ENCODE peak calls at places on chromosomes 5 and 9, in five cellular contexts. U is psoas muscle, N is gastrocnemius medialis, S is stomach, K is transverse colon. R is an unnamed sample. For H3K9me3 and H3K4me1, the result is how much of the 10 kb centered on the place peaks cover.

GRCh38 chr5:92775711-92776615 is 805.1 kb downstream of the NR2F1-AS1 start:
- DNase-seq in K (no peak), S (no peak), U (no peak), N (no peak), R (no peak)

GRCh38 chr5:75734913-75735789 is 17.9 kb upstream of the POC5 start:
- DNase-seq in S (peak), N (no peak), K (peak), U (no peak), R (peak)

GRCh38 chr9:136438548-136438908 is 1.1 kb downstream of the INPP5E start:
- DNase-seq in N (no peak), S (no peak), K (no peak), U (no peak), R (no peak)

GRCh38 chr5:32777733-32778132 is 66.6 kb downstream of the NPR3 start:
- DNase-seq in S (no peak), N (no peak), U (no peak), K (no peak), R (no peak)

GRCh38 chr5:177364159-177364962 is 6.6 kb downstream of the RGS14 start:
- DNase-seq in S (no peak), N (no peak), K (no peak), U (peak), R (no peak)

GRCh38 chr9:126647585-126648110 is 33.9 kb downstream of the LMX1B start:
- DNase-seq in S (no peak), U (no peak), K (no peak), N (no peak), R (no peak)

GRCh38 chr5:135452366-135453030 is 347 bp upstream of the TIFAB start:
- DNase-seq in K (no peak), S (no peak), U (no peak), N (no peak), R (no peak)

GRCh38 chr5:59390074-59390659 is 503.4 kb downstream of the PDE4D start:
- DNase-seq in K (no peak), S (no peak), U (no peak), N (no peak), R (no peak)

GRCh38 chr5:126192226-126192625 is 231.0 kb upstream of the GRAMD2B start:
- DNase-seq in S (no peak), K (no peak), N (no peak), U (no peak), R (no peak)

GRCh38 chr5:115375922-115376321 is 79.5 kb upstream of the CCDC112 start:
- DNase-seq in N (peak), S (no peak), K (peak), U (peak), R (no peak)

DNA sequence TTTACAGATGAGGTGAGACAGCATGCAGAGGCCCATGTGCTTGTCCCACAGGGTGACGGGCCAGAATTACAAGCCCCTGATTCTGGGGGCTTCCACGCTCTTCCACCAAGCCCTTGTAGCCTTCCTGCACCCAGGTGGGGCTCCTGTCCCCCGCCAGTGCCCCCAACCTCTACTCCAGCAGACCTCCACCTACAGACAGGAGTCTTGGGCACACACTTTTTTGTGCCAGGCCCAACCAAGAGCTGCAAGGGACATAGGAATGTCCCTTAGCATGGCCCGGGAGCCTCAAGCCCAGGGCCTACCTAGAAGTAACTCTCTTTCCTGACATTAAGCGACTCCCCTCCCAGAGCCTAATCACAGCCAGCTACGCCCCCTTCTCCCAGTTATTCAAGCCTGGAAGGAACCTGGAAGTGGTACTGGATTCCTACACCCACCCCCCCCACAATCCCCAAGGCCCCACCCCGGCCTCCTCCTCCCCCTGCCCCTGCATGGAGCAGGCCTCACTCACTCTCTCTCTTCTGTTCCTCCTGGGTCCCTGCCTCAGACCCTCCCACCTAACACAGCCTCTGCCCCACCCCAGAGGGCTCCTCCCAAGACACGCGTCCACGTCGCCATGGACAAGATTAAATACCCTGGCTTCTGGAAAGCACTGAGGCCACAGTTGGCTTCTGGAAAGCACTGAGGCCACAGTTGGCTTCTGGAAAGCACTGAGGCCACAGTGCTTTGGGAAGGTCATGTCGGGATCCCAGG is 30.5 kb downstream of the ADAMTS2 start:
- DNase-seq in N (no peak), U (peak), S (no peak), K (no peak), R (no peak)
- H3K9me3 ChIP-seq in N (under half), U (under half), S (under half), K (under half), R (under half)

GRCh38 chr5:72374844-72375243 is 54.7 kb downstream of the PTCD2 start:
- DNase-seq in K (no peak), N (no peak), U (no peak), S (no peak), R (no peak)
- H3K4me1 ChIP-seq in K (under half), N (under half), U (under half), S (under half), R (under half)

DNA sequence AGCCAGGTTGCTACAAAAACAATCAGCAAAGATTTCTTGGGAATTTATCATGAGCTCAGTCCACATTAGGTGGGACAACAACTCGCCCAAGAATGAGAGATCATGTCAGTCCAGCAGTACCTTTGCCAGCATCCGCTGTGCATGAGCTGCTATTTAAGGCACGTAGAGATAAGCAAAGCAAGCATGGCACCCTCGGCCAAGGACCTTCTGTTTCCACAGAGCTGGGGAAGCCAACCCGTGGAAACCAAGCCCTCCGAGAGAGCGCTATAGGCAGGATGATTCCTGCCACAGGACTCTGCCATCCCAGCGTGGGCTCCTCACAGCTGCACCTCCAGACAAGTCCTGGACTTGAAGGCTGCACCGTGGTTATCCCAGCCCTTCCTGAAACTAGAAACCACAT is 189.5 kb upstream of the PPP1R26 start:
- DNase-seq in S (peak), K (no peak), U (peak), N (no peak), R (no peak)
- H3K9me3 ChIP-seq in S (under half), K (under half), U (under half), N (under half), R (under half)

GRCh38 chr9:131696163-131696439 is 43.8 kb downstream of the RAPGEF1 start:
- DNase-seq in N (no peak), U (no peak), K (no peak), S (no peak), R (no peak)

GRCh38 chr9:131698715-131699053 is 41.2 kb downstream of the RAPGEF1 start:
- DNase-seq in S (no peak), K (no peak), U (no peak), N (no peak), R (no peak)

GRCh38 chr9:131700076-131700475 is 39.8 kb downstream of the RAPGEF1 start:
- DNase-seq in S (no peak), U (no peak), K (no peak), N (no peak), R (no peak)

GRCh38 chr9:131697097-131697496 is 42.8 kb downstream of the RAPGEF1 start:
- DNase-seq in N (no peak), S (peak), K (no peak), U (peak), R (no peak)

DNA sequence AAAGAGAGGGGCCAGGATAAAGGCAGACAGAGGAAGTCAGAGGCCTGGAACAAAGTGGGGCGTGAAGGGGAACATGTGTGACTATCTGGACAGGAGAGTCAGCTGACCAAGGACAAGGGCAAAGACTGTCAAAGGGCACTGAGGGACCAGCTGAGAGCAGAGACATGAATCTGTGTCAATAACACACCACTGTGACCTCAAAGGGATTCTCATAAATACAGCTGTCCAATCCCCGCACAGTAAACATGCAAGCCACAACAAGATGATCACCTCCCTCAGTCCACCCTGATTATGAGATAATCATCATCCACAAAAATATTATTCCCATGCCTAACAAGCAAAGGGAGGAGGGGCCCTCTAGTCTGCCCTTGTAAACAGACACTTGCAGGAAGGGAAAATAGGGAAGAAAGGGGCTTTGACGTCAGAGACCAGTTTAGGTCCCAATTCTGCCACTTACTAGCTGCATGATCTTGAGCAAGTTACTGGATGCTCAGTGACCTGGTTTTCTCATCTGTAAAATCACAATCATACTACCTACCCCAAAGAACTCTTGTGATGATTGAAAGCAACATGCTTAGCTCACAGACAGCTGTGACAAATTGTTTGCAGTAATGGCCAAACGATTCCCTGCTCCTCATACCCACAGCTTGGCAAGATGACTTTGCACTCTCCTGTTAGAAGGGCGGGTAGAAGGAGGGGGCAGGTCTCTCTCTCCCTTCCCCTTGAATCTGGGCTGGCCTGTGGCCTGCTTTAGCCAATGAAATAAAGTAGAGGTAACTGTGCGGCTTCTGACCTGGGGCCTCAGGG is 41.8 kb downstream of the RAPGEF1 start:
- DNase-seq in N (no peak), K (no peak), U (no peak), S (no peak), R (no peak)
- H3K4me1 ChIP-seq in N (half or more), K (under half), U (half or more), S (half or more), R (under half)

GRCh38 chr5:179111267-179112207 is 51.4 kb downstream of the ZNF354C start:
- DNase-seq in U (no peak), K (no peak), S (no peak), N (no peak), R (no peak)
- H3K9me3 ChIP-seq in U (under half), K (under half), S (half or more), N (under half), R (under half)

R was measured in iPS DF 6.9.